ENCODE peak calls at places on chromosomes 3 and 15, in nine cellular contexts. K, H, M, E, O, J, C, Y and T are unnamed samples.

GRCh38 chr3:43866529-43867353 is 176.0 kb downstream of the ABHD5 start:
- DNase-seq in K (no peak), H (no peak), M (no peak), E (no peak), O (no peak), J (peak; percentile 6), C (no peak), Y (no peak), T (peak; percentile 70)

GRCh38 chr15:89749951-89750559 is 994 bp downstream of the MESP1 start:
- DNase-seq in K (peak; percentile 30), H (no peak), M (no peak), E (no peak), O (no peak), J (no peak), C (peak; percentile 33), Y (no peak), T (no peak)

GRCh38 chr15:99435138-99435695 is 130.6 kb upstream of the MEF2A start:
- DNase-seq in K (peak; percentile 90), H (no peak), M (no peak), E (no peak), O (no peak), J (peak; percentile 83), C (peak; percentile 79), Y (peak; percentile 77), T (no peak)

GRCh38 chr3:132038198-132038825 is 3.5 kb upstream of the CPNE4 start:
- DNase-seq in K (no peak), H (no peak), M (no peak), E (peak; percentile 73), O (peak; percentile 52), J (no peak), C (no peak), Y (no peak), T (no peak)

GRCh38 chr3:50351318-50351687 is 641 bp downstream of the CYB561D2 start:
- DNase-seq in K (no peak), H (no peak), M (no peak), E (no peak), O (no peak), J (no peak), C (no peak), Y (no peak), T (no peak)

GRCh38 chr3:33099701-33100100 is 2.8 kb upstream of the GLB1 start:
- DNase-seq in K (no peak), H (no peak), M (no peak), E (no peak), O (no peak), J (no peak), C (no peak), Y (no peak), T (no peak)

GRCh38 chr3:48561045-48561736 is 2.4 kb downstream of the UCN2 start:
- DNase-seq in K (peak; percentile 61), H (no peak), M (no peak), E (peak; percentile 92), O (peak; percentile 83), J (peak; percentile 86), C (peak; percentile 45), Y (no peak), T (no peak)

GRCh38 chr3:11576453-11576852 is 67.3 kb downstream of the VGLL4 start:
- DNase-seq in K (no peak), H (no peak), M (no peak), E (no peak), O (no peak), J (no peak), C (no peak), Y (no peak), T (no peak)

GRCh38 chr3:142028174-142028833 is 121.0 kb downstream of the TFDP2 start:
- DNase-seq in K (peak; percentile 14), H (peak; percentile 68), M (peak; percentile 73), E (peak; percentile 95), O (peak; percentile 49), J (no peak), C (no peak), Y (no peak), T (no peak)

GRCh38 chr3:120693439-120694172 is 11.6 kb upstream of the HGD start:
- DNase-seq in K (no peak), H (no peak), M (no peak), E (no peak), O (no peak), J (no peak), C (no peak), Y (no peak), T (no peak)

GRCh38 chr3:137765310-137766033 is 1.4 kb downstream of the SOX14 start:
- DNase-seq in K (no peak), H (no peak), M (no peak), E (peak; percentile 41), O (peak; percentile 44), J (no peak), C (no peak), Y (no peak), T (peak; percentile 75)

GRCh38 chr3:66572938-66573710 is 72.3 kb upstream of the LRIG1 start:
- DNase-seq in K (no peak), H (peak; percentile 40), M (no peak), E (peak; percentile 95), O (peak; percentile 20), J (no peak), C (no peak), Y (no peak), T (no peak)

GRCh38 chr3:195151866-195152526 is 119.0 kb downstream of the XXYLT1 start:
- DNase-seq in K (no peak), H (peak; percentile 7), M (no peak), E (no peak), O (no peak), J (no peak), C (no peak), Y (no peak), T (no peak)

GRCh38 chr3:14716593-14716992 is 41.7 kb downstream of the C3orf20 start:
- DNase-seq in K (no peak), H (no peak), M (no peak), E (no peak), O (no peak), J (no peak), C (no peak), Y (no peak), T (no peak)

GRCh38 chr15:46894644-46895043 is 822.7 kb upstream of the SEMA6D start:
- DNase-seq in K (no peak), H (no peak), M (no peak), E (no peak), O (no peak), J (no peak), C (no peak), Y (no peak), T (no peak)

GRCh38 chr3:17850448-17850847 is 108.0 kb upstream of the TBC1D5 start:
- DNase-seq in K (no peak), H (no peak), M (peak; percentile 87), E (no peak), O (no peak), J (no peak), C (no peak), Y (no peak), T (no peak)

GRCh38 chr3:8464668-8465067 is 37.0 kb upstream of the LMCD1 start:
- DNase-seq in K (no peak), H (no peak), M (no peak), E (no peak), O (peak; percentile 56), J (no peak), C (no peak), Y (no peak), T (no peak)

GRCh38 chr3:122497425-122497824 is 17.3 kb downstream of the KPNA1 start:
- DNase-seq in K (no peak), H (peak; percentile 45), M (peak; percentile 79), E (no peak), O (no peak), J (no peak), C (no peak), Y (no peak), T (no peak)

GRCh38 chr15:38665586-38665985 is 101.0 kb upstream of the RASGRP1 start:
- DNase-seq in K (no peak), H (no peak), M (no peak), E (no peak), O (no peak), J (no peak), C (no peak), Y (no peak), T (no peak)

GRCh38 chr3:73719877-73720276 is 95.1 kb upstream of the PDZRN3 start:
- DNase-seq in K (peak; percentile 54), H (no peak), M (no peak), E (no peak), O (no peak), J (no peak), C (no peak), Y (no peak), T (no peak)
- H3K4me3 ChIP-seq in K (no peak overlapping the region), H (no peak overlapping the region), M (no peak overlapping the region), E (no peak overlapping the region), O (no peak overlapping the region), J (no peak overlapping the region), C (no peak overlapping the region), Y (peak overlapping the region; percentile 17), T (peak overlapping the region; percentile 26)

DNA sequence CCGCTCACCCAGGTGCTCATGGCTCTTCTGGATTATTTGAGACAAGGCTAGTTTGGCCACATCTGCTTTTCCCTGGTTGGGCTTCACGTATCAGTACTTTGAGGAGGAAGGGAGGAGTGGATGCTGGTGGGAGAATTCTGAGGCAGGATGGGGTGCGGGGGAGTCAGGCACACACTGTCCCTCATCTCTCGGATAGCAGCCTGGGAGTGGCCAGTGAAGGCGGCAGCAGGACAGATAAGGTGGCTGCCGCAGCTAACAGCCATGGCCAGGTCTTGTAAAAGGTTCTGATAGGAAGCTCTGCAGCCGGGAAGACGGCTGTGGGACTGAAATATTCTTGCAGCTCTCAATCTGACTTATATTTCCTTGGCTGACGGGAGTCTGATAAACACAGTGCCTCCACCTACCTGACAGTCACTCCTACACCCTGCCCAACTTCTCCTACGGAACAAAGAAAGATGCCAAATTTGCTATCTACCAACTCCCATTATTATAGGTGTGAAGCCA is 87.3 kb downstream of the MESD start:
- DNase-seq in K (no peak), H (no peak), M (no peak), E (no peak), O (no peak), J (no peak), C (no peak), Y (no peak), T (no peak)
- TF ChIP-seq POLR2AphosphoS5 in K (no peak), H (no peak), M (no peak), E (no peak), O (no peak), J (no peak), C (no peak), Y (no peak), T (no peak)

GRCh38 chr15:59133921-59134427 is 29.0 kb downstream of the CCNB2 start:
- DNase-seq in K (no peak), H (no peak), M (no peak), E (no peak), O (no peak), J (no peak), C (no peak), Y (no peak), T (no peak)
- H3K4me3 ChIP-seq in K (no peak overlapping the region), H (no peak overlapping the region), M (no peak overlapping the region), E (no peak overlapping the region), O (no peak overlapping the region), J (no peak overlapping the region), C (no peak overlapping the region), Y (no peak overlapping the region), T (no peak overlapping the region)

GRCh38 chr15:73870700-73871408 is 2.5 kb upstream of the TBC1D21 start:
- DNase-seq in K (peak; percentile 19), H (no peak), M (no peak), E (peak; percentile 12), O (no peak), J (no peak), C (peak; percentile 89), Y (no peak), T (no peak)
- TF ChIP-seq POLR2AphosphoS5 in K (no peak), H (no peak), M (no peak), E (no peak), O (no peak), J (peak; percentile 33), C (peak; percentile 81), Y (no peak), T (no peak)

GRCh38 chr3:70242297-70242868 is 70.1 kb downstream of the MDFIC2 start:
- DNase-seq in K (no peak), H (no peak), M (no peak), E (no peak), O (no peak), J (no peak), C (no peak), Y (no peak), T (no peak)
- H3K4me3 ChIP-seq in K (no peak overlapping the region), H (no peak overlapping the region), M (no peak overlapping the region), E (no peak overlapping the region), O (no peak overlapping the region), J (no peak overlapping the region), C (no peak overlapping the region), Y (no peak overlapping the region), T (no peak overlapping the region)